ENCODE peak calls at places on chromosomes 4 and X, in seven cellular contexts. B is keratinocyte, G is AG04450, J is right atrium auricular region, Q is breast epithelium, Y is lower lobe of right lung, F is astrocyte of the spinal cord. Z is an unnamed sample.

GRCh38 chr4:143273170-143273917 is 63.3 kb upstream of the GAB1 start:
- DNase-seq in B (no peak), G (no peak), J (no peak), Q (no peak), Y (no peak), F (no peak), Z (no peak)

GRCh38 chrX:118637997-118638396 is 89.4 kb upstream of the IL13RA1 start:
- DNase-seq in B (no peak), G (no peak), J (no peak), Q (no peak), Y (no peak), F (no peak), Z (no peak)

GRCh38 chrX:11040405-11040804 is 70.7 kb upstream of the HCCS start:
- DNase-seq in B (no peak), G (no peak), J (no peak), Q (no peak), Y (no peak), F (no peak), Z (no peak)

GRCh38 chr4:54547299-54548097 is 110.3 kb upstream of the KIT start:
- DNase-seq in B (no peak), G (no peak), J (no peak), Q (no peak), Y (no peak), F (no peak), Z (no peak)

GRCh38 chr4:150155391-150155790 is 77.1 kb downstream of the DCLK2 start:
- DNase-seq in B (no peak), G (no peak), J (no peak), Q (no peak), Y (no peak), F (no peak), Z (no peak)

GRCh38 chr4:8618421-8618820 is 25.9 kb downstream of the CPZ start:
- DNase-seq in B (no peak), G (no peak), J (no peak), Q (no peak), Y (no peak), F (no peak), Z (no peak)

GRCh38 chr4:121898150-121898549 is 27.9 kb upstream of the BBS7 start:
- DNase-seq in B (no peak), G (no peak), J (no peak), Q (no peak), Y (no peak), F (no peak), Z (no peak)

GRCh38 chrX:7972586-7972985 is 45.4 kb upstream of the PNPLA4 start:
- DNase-seq in B (no peak), G (no peak), J (no peak), Q (no peak), Y (no peak), F (no peak), Z (no peak)

GRCh38 chr4:84582988-84583870 is at the start of gene CDS1:
- DNase-seq in B (no peak), G (no peak), J (no peak), Q (peak; percentile 22), Y (peak; percentile 89), F (no peak), Z (no peak)

DNA sequence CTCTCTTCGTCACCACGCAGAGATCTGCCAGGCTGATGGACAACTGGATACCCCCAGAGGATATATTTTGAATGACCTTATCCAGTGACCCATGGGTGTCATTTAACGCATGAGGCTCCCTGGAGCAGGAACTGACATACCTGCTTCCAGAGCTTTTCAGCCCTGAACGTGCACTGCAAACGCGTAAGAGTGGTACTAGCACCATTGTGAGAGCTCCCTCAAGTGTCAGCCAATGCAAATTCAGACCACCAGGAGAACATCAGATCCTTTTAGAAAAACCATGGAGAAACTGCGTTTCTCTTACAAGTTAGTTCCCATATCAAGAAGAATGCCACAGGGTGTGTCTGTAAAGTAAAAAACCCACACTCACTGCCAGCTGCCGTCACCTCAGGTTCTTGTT is 7.3 kb downstream of the TREX2 start:
- DNase-seq in B (no peak), G (no peak), J (no peak), Q (no peak), Y (no peak), F (peak; percentile 18), Z (no peak)
- TF ChIP-seq CTCF in B (peak; percentile 47), G (peak; percentile 46), J (no peak), Q (no peak), Y (no peak), F (peak; percentile 47), Z (peak; percentile 46)

GRCh38 chr4:111045992-111046391 is 423.1 kb upstream of the PITX2 start:
- DNase-seq in B (no peak), G (no peak), J (no peak), Q (no peak), Y (no peak), F (no peak), Z (no peak)
- TF ChIP-seq CTCF in B (no peak), G (no peak), J (no peak), Q (no peak), Y (no peak), F (peak; percentile 5), Z (peak; percentile 41)

DNA sequence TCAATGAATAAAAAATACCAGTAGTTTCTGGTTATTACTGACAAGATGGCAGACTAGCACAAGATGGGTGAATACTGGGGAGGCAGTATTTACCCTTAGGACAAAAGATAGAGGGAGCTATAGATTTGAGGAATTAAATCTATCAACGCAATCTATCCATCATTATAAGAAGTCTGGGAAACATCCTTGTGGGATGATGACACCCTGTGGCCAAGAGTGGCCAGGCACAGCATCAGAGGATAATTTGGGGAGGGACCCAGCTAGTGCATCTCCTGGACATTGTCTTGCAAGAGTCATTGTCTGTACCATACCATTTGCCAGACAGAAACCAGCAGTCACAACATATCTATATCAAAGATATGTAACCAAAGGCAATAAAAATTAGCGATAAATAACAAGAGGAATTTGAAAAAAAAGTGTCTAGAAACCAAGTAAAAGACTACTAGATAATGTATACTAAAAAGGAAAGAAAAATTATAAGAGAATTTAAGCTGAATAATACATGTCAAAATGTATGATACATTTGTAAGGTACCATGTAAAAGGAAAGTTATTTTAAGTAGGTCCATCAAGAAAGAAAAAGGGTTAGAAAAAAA is 22.9 kb downstream of the KCTD8 start:
- DNase-seq in B (no peak), G (no peak), J (no peak), Q (no peak), Y (no peak), F (peak; percentile 6), Z (no peak)
- TF ChIP-seq CTCF in B (peak; percentile 81), G (peak; percentile 36), J (no peak), Q (no peak), Y (no peak), F (peak; percentile 61), Z (peak; percentile 17)

GRCh38 chr4:112329672-112330372 is 32.7 kb downstream of the ALPK1 start:
- DNase-seq in B (no peak), G (no peak), J (no peak), Q (no peak), Y (no peak), F (no peak), Z (no peak)
- TF ChIP-seq CTCF in B (no peak), G (no peak), J (no peak), Q (no peak), Y (no peak), F (no peak), Z (no peak)

DNA sequence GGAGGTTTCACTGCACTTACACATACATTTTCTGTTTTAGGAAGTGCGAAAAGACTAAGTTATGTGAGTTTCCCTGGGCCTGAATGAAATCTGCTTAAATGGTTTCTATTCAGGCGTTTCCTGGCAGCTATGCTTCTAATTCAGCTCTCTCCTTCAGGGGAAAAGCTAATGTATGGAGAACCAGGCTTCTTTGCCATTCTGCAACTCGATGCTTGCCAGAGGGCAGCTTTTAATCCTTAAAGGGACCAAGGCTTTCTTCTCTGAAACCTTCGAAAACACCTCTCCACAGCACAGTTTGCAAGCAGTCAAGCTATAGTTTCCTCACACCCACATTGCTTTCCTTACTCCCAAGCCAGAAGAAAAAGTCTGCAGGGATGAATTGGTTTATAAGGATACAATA is 89.5 kb upstream of the ARX start:
- DNase-seq in B (no peak), G (no peak), J (no peak), Q (no peak), Y (no peak), F (no peak), Z (no peak)
- TF ChIP-seq CTCF in B (no peak), G (no peak), J (no peak), Q (no peak), Y (no peak), F (no peak), Z (no peak)

DNA sequence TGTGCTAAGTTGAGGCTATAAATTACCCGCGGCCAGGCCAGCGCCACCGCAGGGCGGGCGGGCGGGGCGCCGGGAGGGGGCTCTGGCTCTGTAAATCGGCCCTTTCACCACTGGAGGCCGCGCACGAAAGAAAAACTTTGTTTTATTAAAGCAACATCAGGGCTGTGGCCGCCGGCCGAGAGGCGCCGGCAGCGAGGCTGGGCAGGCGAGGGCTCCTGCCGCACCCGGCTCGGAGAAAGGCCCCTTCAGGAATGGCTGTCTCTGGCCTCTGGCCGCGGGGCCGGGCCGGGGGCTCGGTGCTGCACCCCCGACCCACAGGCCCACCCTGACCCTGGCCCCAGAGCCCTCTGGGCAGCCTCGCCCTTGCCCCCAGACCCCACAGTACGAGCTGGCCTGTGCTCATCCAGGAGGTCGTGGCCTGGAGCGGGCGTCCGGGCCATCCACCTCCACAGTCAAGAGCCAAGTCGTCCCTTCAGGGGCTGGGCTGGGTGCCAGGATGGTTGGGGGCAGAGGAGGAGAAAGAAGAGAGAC is 29.5 kb upstream of the FGFR3 start:
- DNase-seq in B (no peak), G (no peak), J (no peak), Q (no peak), Y (no peak), F (peak; percentile 54), Z (peak; percentile 31)
- TF ChIP-seq CTCF in B (no peak), G (peak; percentile 20), J (no peak), Q (no peak), Y (peak; percentile 43), F (peak; percentile 3), Z (peak; percentile 66)